ENCODE peak calls at places on chromosomes 4 and X, in eight cellular contexts. K is cardiac muscle cell, P is lower lobe of right lung, C is right lobe of liver, M is H9, I is breast epithelium, E is OCI-LY7, U is IMR-90. L is an unnamed sample.
A peak's percentile ranks its signal among the peaks of the same experiment; 100 is the strongest.

GRCh38 chr4:166091914-166092510 is 219.0 kb downstream of the TLL1 start:
- DNase-seq in K (peak; percentile 58), P (no peak), C (no peak), M (no peak), I (no peak), E (peak; percentile 64), U (peak; percentile 29), L (no peak)

GRCh38 chrX:49172280-49172780 is 632 bp downstream of the PLP2 start:
- DNase-seq in K (peak; percentile 19), P (peak; percentile 84), C (peak; percentile 81), M (no peak), I (no peak), E (peak; percentile 72), U (peak; percentile 20), L (no peak)

GRCh38 chr4:8026455-8026854 is 86.8 kb upstream of the AFAP1 start:
- DNase-seq in K (no peak), P (no peak), C (no peak), M (no peak), I (no peak), E (no peak), U (no peak), L (no peak)

GRCh38 chr4:6327220-6327917 is 57.7 kb downstream of the WFS1 start:
- DNase-seq in K (peak; percentile 85), P (peak; percentile 86), C (peak; percentile 85), M (peak; percentile 84), I (peak; percentile 87), E (peak; percentile 78), U (peak; percentile 55), L (peak; percentile 82)

GRCh38 chr4:165828928-165829327 is 44.1 kb upstream of the TLL1 start:
- DNase-seq in K (no peak), P (no peak), C (no peak), M (no peak), I (no peak), E (no peak), U (no peak), L (no peak)

GRCh38 chr4:7423391-7423790 is 11.3 kb downstream of the PSAPL1 start:
- DNase-seq in K (no peak), P (no peak), C (no peak), M (peak; percentile 4), I (no peak), E (no peak), U (no peak), L (peak; percentile 11)

GRCh38 chr4:48189731-48190130 is 55.7 kb upstream of the TXK start:
- DNase-seq in K (no peak), P (no peak), C (no peak), M (no peak), I (no peak), E (no peak), U (no peak), L (no peak)

GRCh38 chrX:132622130-132622529 is 133.3 kb upstream of the MBNL3 start:
- DNase-seq in K (no peak), P (no peak), C (no peak), M (no peak), I (no peak), E (no peak), U (peak; percentile 35), L (no peak)

GRCh38 chr4:84966382-84967291 is at the start of gene WDFY3:
- DNase-seq in K (peak; percentile 85), P (peak; percentile 85), C (peak; percentile 85), M (peak; percentile 90), I (peak; percentile 82), E (no peak), U (peak; percentile 89), L (peak; percentile 71)

GRCh38 chr4:177108708-177109107 is 201.0 kb upstream of the NEIL3 start:
- DNase-seq in K (no peak), P (no peak), C (no peak), M (no peak), I (no peak), E (no peak), U (peak; percentile 68), L (no peak)

GRCh38 chr4:156686120-156686519 is 285.5 kb downstream of the PDGFC start:
- DNase-seq in K (no peak), P (no peak), C (no peak), M (no peak), I (no peak), E (no peak), U (peak; percentile 93), L (no peak)

GRCh38 chrX:51891821-51892551 is 1.4 kb upstream of the MAGED1 start:
- DNase-seq in K (no peak), P (no peak), C (no peak), M (no peak), I (no peak), E (peak; percentile 70), U (peak; percentile 69), L (no peak)

GRCh38 chr4:184361443-184361842 is 112.9 kb downstream of the IRF2 start:
- DNase-seq in K (no peak), P (no peak), C (no peak), M (no peak), I (no peak), E (no peak), U (peak; percentile 67), L (no peak)

GRCh38 chr4:28225005-28225404 is 1364.4 kb downstream of the STIM2 start:
- DNase-seq in K (peak; percentile 55), P (no peak), C (peak; percentile 51), M (peak; percentile 57), I (no peak), E (peak; percentile 6), U (peak; percentile 67), L (no peak)

GRCh38 chr4:34046580-34046979 is 2197.7 kb downstream of the ARAP2 start:
- DNase-seq in K (no peak), P (no peak), C (no peak), M (no peak), I (no peak), E (no peak), U (peak; percentile 34), L (no peak)

GRCh38 chrX:68650491-68650890 is 3.0 kb downstream of the STARD8 start:
- DNase-seq in K (no peak), P (no peak), C (no peak), M (no peak), I (no peak), E (no peak), U (peak; percentile 61), L (no peak)

GRCh38 chr4:1596393-1596792 is 87.7 kb downstream of the FAM53A start:
- DNase-seq in K (no peak), P (peak; percentile 22), C (no peak), M (no peak), I (no peak), E (no peak), U (no peak), L (no peak)

GRCh38 chrX:17860811-17861495 is at the start of gene RAI2:
- DNase-seq in K (peak; percentile 41), P (peak; percentile 55), C (no peak), M (peak; percentile 46), I (peak; percentile 60), E (no peak), U (no peak), L (peak; percentile 15)

GRCh38 chr4:40984051-40984450 is 230.3 kb downstream of the APBB2 start:
- DNase-seq in K (no peak), P (no peak), C (peak; percentile 81), M (no peak), I (peak; percentile 57), E (peak; percentile 79), U (peak; percentile 21), L (no peak)

DNA sequence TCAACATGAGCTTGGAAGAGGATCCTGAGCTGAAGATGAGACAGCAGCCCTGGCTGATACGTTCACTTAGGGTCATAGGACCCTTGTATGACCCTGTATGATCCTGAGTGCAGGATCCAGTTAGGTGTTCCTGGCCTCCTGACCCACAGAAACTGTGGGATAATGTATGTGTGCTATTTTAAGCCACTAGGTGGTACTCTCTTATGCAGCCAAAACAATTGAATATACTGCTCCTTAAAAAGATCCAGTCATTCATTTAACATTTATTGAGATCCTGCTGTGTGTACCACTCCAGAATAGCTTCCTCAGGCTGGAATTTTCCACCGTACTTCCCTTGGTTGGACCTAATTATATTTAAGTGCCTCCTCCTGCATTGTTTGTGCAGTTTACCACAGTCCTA is 167.1 kb downstream of the AMELX start:
- DNase-seq in K (no peak), P (no peak), C (no peak), M (no peak), I (no peak), E (no peak), U (no peak), L (no peak)
- TF ChIP-seq CTCF in K (peak; percentile 27), P (no peak), C (peak; percentile 3), M (no peak), I (no peak), E (no peak), U (no peak), L (no peak)

GRCh38 chrX:27555514-27555913 is 34.6 kb upstream of the DCAF8L2 start:
- DNase-seq in K (peak; percentile 56), P (no peak), C (no peak), M (no peak), I (no peak), E (peak; percentile 0), U (peak; percentile 40), L (no peak)
- TF ChIP-seq CTCF in K (peak; percentile 54), P (peak; percentile 20), C (peak; percentile 27), M (peak; percentile 67), I (no peak), E (peak; percentile 54), U (peak; percentile 45), L (no peak)

DNA sequence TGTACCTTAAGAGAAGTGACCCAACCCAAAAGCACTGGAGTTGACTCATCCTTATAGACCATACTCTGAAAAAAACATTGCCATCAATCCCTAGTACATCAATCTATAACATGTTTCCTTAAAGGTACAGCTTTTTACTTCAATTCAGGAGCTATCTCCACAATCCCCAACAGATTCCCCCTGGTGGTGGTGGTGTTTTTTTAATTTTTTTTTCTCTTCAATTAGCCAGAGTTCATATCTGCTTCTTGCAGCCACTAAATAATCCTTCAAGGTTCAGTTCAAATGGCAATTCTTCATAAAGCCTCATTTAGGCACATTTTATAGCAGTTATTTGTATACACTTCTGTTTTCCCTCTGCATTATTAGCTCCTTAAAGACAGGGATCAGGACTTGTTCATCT is 60.7 kb upstream of the KDR start:
- DNase-seq in K (no peak), P (no peak), C (no peak), M (no peak), I (no peak), E (no peak), U (no peak), L (no peak)
- TF ChIP-seq CTCF in K (peak; percentile 27), P (no peak), C (no peak), M (peak; percentile 50), I (no peak), E (no peak), U (peak; percentile 12), L (no peak)

GRCh38 chr4:83241132-83241531 is 43.5 kb downstream of the COQ2 start:
- DNase-seq in K (no peak), P (no peak), C (no peak), M (no peak), I (no peak), E (peak; percentile 28), U (no peak), L (no peak)

GRCh38 chr4:83238849-83239248 is 45.7 kb downstream of the COQ2 start:
- DNase-seq in K (no peak), P (no peak), C (no peak), M (no peak), I (no peak), E (no peak), U (no peak), L (no peak)

GRCh38 chr4:83237591-83237990 is 47.0 kb downstream of the COQ2 start:
- DNase-seq in K (no peak), P (no peak), C (no peak), M (no peak), I (no peak), E (peak; percentile 47), U (no peak), L (no peak)

GRCh38 chr4:83238393-83238792 is 46.2 kb downstream of the COQ2 start:
- DNase-seq in K (no peak), P (no peak), C (no peak), M (no peak), I (no peak), E (no peak), U (no peak), L (no peak)

GRCh38 chr4:83240379-83240875 is 44.2 kb downstream of the COQ2 start:
- DNase-seq in K (no peak), P (no peak), C (no peak), M (no peak), I (no peak), E (peak; percentile 91), U (no peak), L (no peak)
- TF ChIP-seq CTCF in K (no peak), P (no peak), C (no peak), M (no peak), I (no peak), E (no peak), U (no peak), L (no peak)